ENCODE peak calls at places on chromosomes 2 and 18, in ten cellular contexts. D is NCI-H460; O is iPS-NIHi11; K is WTC11; X is RPMI7951; Y is MCF 10A; J is Kasumi-1; V is fibroblast of lung; N is left kidney; Q is activated naive CD4-positive, alpha-beta T cell. F is an unnamed sample.

GRCh38 chr2:67318014-67318413 is 79.1 kb upstream of the ETAA1 start:
- DNase-seq in J (no peak), N (peak), D (no peak), O (no peak), V (no peak), Y (no peak), K (no peak), Q (no peak), X (no peak), F (no peak)

GRCh38 chr2:70525032-70525431 is 28.6 kb downstream of the TGFA start:
- DNase-seq in V (peak), J (no peak), Q (no peak), O (no peak), Y (peak), D (peak), X (peak), N (no peak), K (no peak), F (no peak)

GRCh38 chr2:26982102-26982742 is 11.8 kb downstream of the MAPRE3 start:
- DNase-seq in J (peak), V (peak), K (peak), Y (peak), X (peak), N (peak), D (peak), Q (no peak), O (peak), F (peak)

GRCh38 chr2:121285077-121285449 is at the start of gene TFCP2L1:
- DNase-seq in Q (no peak), K (peak), V (peak), O (peak), D (no peak), X (no peak), Y (peak), N (peak), J (no peak), F (no peak)

GRCh38 chr2:19478441-19478840 is 120.0 kb upstream of the OSR1 start:
- DNase-seq in J (no peak), D (no peak), N (no peak), Q (no peak), X (no peak), K (no peak), Y (no peak), V (no peak), O (no peak), F (no peak)

GRCh38 chr2:4522498-4523421 is 819.4 kb downstream of the DCDC2C start:
- DNase-seq in Q (no peak), Y (no peak), O (no peak), K (no peak), V (no peak), X (no peak), D (no peak), N (no peak), J (no peak), F (no peak)

GRCh38 chr2:68506170-68506569 is 38.8 kb downstream of the APLF start:
- DNase-seq in X (no peak), J (peak), K (no peak), V (no peak), N (no peak), D (no peak), Q (no peak), Y (no peak), O (no peak), F (no peak)

GRCh38 chr2:235005603-235006259 is 53.9 kb downstream of the SH3BP4 start:
- DNase-seq in X (no peak), Y (no peak), D (no peak), J (no peak), K (peak), O (peak), N (peak), Q (no peak), V (peak), F (no peak)

GRCh38 chr2:85516649-85517389 is 22.1 kb upstream of the MAT2A start:
- DNase-seq in V (peak), Y (peak), J (peak), Q (no peak), D (no peak), N (no peak), K (no peak), O (no peak), X (no peak), F (peak)

GRCh38 chr2:49861821-49862220 is 707.5 kb upstream of the FSHR start:
- DNase-seq in Y (no peak), Q (no peak), O (no peak), K (no peak), D (no peak), J (no peak), V (no peak), N (no peak), X (no peak), F (no peak)

GRCh38 chr18:48814490-48815181 is 136.1 kb downstream of the SMAD7 start:
- DNase-seq in D (no peak), O (no peak), V (no peak), Q (no peak), Y (no peak), X (peak), K (no peak), N (no peak), J (no peak), F (no peak)

GRCh38 chr18:79951545-79952456 is at the start of gene SLC66A2:
- DNase-seq in K (peak), O (peak), N (peak), Y (peak), Q (peak), X (peak), D (peak), V (peak), J (peak), F (peak)

GRCh38 chr18:710418-711300 is 1.8 kb downstream of the ENOSF1 start:
- DNase-seq in K (no peak), X (no peak), D (no peak), J (no peak), Q (no peak), N (no peak), V (no peak), Y (no peak), O (no peak), F (no peak)

GRCh38 chr2:241641631-241642030 is 4.1 kb downstream of the ATG4B start:
- DNase-seq in O (no peak), Q (no peak), N (no peak), V (no peak), K (no peak), Y (no peak), J (no peak), X (no peak), D (no peak), F (no peak)

GRCh38 chr2:150214626-150215025 is 272.8 kb downstream of the RND3 start:
- DNase-seq in Q (no peak), N (peak), Y (no peak), K (no peak), V (no peak), X (no peak), D (no peak), O (no peak), J (no peak), F (no peak)

GRCh38 chr2:152012697-152013096 is 86.1 kb downstream of the CACNB4 start:
- DNase-seq in O (no peak), N (no peak), D (no peak), X (no peak), Q (no peak), K (no peak), V (peak), J (no peak), Y (no peak), F (no peak)

GRCh38 chr18:23887035-23887434 is 127.5 kb upstream of the TTC39C start:
- DNase-seq in X (no peak), Y (no peak), K (no peak), N (no peak), D (no peak), Q (no peak), V (no peak), O (no peak), J (no peak), F (no peak)

GRCh38 chr2:232543928-232544631 is 4.6 kb downstream of the CHRNG start:
- DNase-seq in N (no peak), O (no peak), J (no peak), K (no peak), X (no peak), Y (no peak), V (no peak), Q (no peak), D (no peak), F (no peak)

GRCh38 chr2:163312723-163313122 is 423.1 kb downstream of the FIGN start:
- DNase-seq in N (no peak), D (no peak), Q (no peak), J (no peak), O (no peak), X (no peak), Y (no peak), K (no peak), V (no peak), F (no peak)

GRCh38 chr2:120787512-120788348 is 52.1 kb downstream of the GLI2 start:
- DNase-seq in D (no peak), X (no peak), O (no peak), K (no peak), V (no peak), Y (no peak), Q (no peak), J (no peak), N (no peak), F (no peak)

GRCh38 chr2:69798909-69799526 is 30.4 kb upstream of the GMCL1 start:
- DNase-seq in O (no peak), Q (no peak), N (peak), D (no peak), J (no peak), Y (no peak), K (no peak), V (peak), X (peak), F (peak)

GRCh38 chr2:134070281-134070731 is 183.6 kb upstream of the MGAT5 start:
- DNase-seq in Q (no peak), K (no peak), J (no peak), V (peak), O (no peak), N (no peak), D (no peak), X (peak), Y (no peak), F (no peak)

GRCh38 chr18:51757525-51757924 is 560.0 kb upstream of the MEX3C start:
- DNase-seq in Q (no peak), J (no peak), N (no peak), X (no peak), D (no peak), V (no peak), O (no peak), Y (no peak), K (no peak), F (no peak)

GRCh38 chr18:49123431-49123830 is 172.7 kb upstream of the SMAD7 start:
- DNase-seq in Q (no peak), K (no peak), D (no peak), X (no peak), V (no peak), Y (no peak), O (no peak), N (no peak), J (no peak), F (no peak)

F was measured in dermis microvascular lymphatic vessel endothelial cell.